ENCODE peak calls at places on chromosomes 13 and 19, in five cellular contexts. B is fibroblast of lung; K is psoas muscle; Q is CD8-positive, alpha-beta T cell; Y is adrenal gland. S is an unnamed sample.
A peak's percentile ranks its signal among the peaks of the same experiment; 100 is the strongest.

GRCh38 chr19:30450945-30451344 is 78.8 kb downstream of the ZNF536 start:
- DNase-seq in K (no peak), Q (no peak), Y (no peak), B (no peak), S (no peak)

GRCh38 chr19:29880498-29881081 is 61.4 kb upstream of the URI1 start:
- DNase-seq in B (no peak), Q (no peak), K (no peak), Y (no peak), S (no peak)

GRCh38 chr19:53485046-53486004 is 17.8 kb downstream of the ZNF813 start:
- DNase-seq in Q (no peak), B (no peak), Y (no peak), K (no peak), S (no peak)

GRCh38 chr19:31586282-31586681 is 237.0 kb upstream of the TSHZ3 start:
- DNase-seq in Q (no peak), Y (no peak), B (peak; percentile 82), K (no peak), S (no peak)

GRCh38 chr19:14146789-14147216 is 10.4 kb upstream of the ASF1B start:
- DNase-seq in B (peak; percentile 53), K (no peak), Q (no peak), Y (no peak), S (no peak)

GRCh38 chr13:21517576-21517975 is 58.5 kb upstream of the ZDHHC20 start:
- DNase-seq in Q (no peak), K (no peak), Y (no peak), B (no peak), S (no peak)

GRCh38 chr13:19071161-19071936 is 110.3 kb downstream of the TUBA3C start:
- DNase-seq in B (no peak), K (no peak), Y (no peak), Q (no peak), S (no peak)

GRCh38 chr13:114161644-114162532 is 17.2 kb upstream of the CFAP97D2 start:
- DNase-seq in Y (peak; percentile 45), Q (peak; percentile 57), K (peak; percentile 66), B (peak; percentile 49), S (no peak)

GRCh38 chr19:15836345-15836594 is 20.8 kb upstream of the OR10H1 start:
- DNase-seq in Q (no peak), K (no peak), Y (no peak), B (peak; percentile 10), S (no peak)

GRCh38 chr13:69683921-69684663 is 423.5 kb upstream of the ATXN8OS start:
- DNase-seq in K (no peak), B (no peak), Y (no peak), Q (no peak), S (peak; percentile 22)

GRCh38 chr13:66875264-66875663 is 354.9 kb downstream of the PCDH9 start:
- DNase-seq in B (no peak), Q (no peak), K (no peak), Y (no peak), S (no peak)

GRCh38 chr19:18850560-18851375 is 19.0 kb downstream of the UPF1 start:
- DNase-seq in Y (peak; percentile 64), B (no peak), K (no peak), Q (no peak), S (no peak)

DNA sequence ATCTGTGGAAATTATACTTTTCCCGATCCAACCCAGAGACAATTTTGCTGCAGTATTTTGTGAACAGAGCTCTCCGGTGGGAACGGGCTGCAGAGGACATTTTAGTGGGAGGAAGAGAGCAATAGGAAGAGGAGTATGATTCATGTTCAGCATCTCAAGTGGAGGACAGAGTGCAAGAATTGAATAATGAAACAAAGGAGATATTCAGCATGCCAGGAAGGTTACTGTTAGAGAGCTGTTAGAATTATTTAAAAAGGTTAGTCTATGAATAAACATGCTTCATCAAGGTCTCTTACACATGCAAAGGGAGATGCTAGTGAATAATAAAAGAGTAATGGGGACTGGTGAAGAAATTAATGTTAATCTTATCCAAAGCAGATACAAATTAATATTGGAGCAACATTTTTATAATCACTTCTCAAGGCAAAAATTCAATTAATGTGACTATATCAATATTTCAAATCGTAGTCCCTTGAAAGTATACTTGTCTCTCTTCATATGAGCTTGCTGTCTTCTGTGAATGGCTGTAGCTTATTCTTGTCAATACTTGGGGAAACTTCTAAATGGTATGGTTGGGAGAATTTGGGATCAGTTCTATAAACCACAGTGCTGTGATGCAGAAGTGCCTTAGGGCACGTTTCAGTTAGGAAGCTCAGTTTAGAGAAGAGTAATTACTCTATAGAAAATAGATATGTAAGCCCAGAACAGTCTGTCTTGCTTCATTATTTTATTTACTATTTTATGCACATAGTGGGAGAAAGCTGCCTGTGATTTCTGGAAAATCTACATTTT is 1165.8 kb downstream of the OLFM4 start:
- DNase-seq in Y (no peak), Q (no peak), K (no peak), B (no peak), S (no peak)
- H3K4me3 ChIP-seq in Y (no peak overlapping the region), Q (no peak overlapping the region), K (no peak overlapping the region), B (no peak overlapping the region), S (no peak overlapping the region)

GRCh38 chr13:76711515-76712182 is 174.6 kb downstream of the KCTD12 start:
- DNase-seq in K (no peak), B (peak; percentile 93), Y (peak; percentile 46), Q (no peak), S (no peak)
- H3K4me1 ChIP-seq in K (no peaks in the 10 kb centered on the region), B (peaks cover 12% of the 10 kb centered on the region), Y (peaks cover 18% of the 10 kb centered on the region), Q (no peaks in the 10 kb centered on the region), S (peaks cover 8% of the 10 kb centered on the region)

DNA sequence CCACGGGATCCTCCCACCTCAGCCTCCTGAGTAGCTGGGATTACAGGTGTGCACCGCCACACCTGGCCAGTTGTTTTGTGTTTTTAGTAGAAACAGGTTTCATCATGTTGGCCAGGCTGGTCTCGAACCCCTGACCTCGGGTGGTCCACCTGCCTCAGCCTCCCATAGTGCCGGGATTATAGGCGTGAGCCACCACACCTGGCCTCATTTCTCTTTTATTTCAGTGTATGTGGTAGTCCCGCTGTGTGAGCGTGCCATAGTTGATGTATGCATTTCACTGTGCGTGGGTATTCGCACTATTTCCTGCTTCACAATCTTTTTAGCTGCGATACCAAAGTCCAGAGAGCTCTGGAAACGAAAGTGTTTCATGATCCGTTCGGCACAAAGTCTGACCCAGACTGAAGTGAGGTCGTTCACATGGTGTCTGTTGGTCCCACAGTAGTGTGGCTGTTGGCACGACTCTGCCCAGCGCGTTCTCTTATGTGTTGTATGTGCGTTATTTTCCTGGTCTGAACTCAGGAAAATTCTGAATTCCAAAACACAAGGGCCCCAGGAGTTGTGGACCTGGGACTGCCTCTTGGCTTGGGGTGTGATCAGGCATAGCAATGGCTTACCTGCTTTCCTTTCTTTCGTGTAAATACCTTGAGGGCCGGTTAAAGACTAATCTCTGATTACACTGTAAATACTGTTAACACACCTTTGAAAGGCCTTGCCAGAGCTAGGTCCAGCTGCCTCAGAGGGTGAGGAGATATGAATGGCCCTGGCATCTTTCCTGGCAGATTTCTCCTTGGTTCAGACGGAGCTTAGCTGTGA is 8.6 kb downstream of the EPN1 start:
- DNase-seq in K (no peak), Q (no peak), B (no peak), Y (no peak), S (no peak)
- H3K4me3 ChIP-seq in K (no peak overlapping the region), Q (no peak overlapping the region), B (no peak overlapping the region), Y (no peak overlapping the region), S (no peak overlapping the region)

DNA sequence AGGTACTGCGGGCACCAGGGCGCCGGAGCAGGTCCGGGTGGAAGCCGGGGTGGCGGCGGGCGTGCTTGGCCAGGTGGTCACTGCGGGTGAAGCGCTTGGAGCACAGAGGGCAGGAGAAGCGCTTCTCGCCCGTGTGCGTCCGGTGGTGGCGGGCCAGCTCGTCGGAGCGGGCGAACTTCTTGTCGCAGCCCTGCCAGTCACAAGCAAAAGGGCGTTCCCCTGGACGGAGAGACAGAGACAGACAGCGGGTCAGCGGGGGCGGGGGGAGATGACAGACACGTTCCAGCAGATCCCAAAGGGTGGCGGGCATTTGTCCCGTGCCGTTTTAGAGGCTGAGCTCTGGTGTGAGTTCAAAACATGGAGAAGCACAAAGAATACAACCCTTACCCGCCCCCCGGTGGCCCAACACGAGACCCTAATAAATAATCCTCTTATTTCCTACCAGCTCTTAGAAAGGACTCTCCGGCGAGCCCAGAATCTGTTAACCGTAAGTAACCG is 6.3 kb upstream of the REXO1 start:
- DNase-seq in Y (peak; percentile 70), K (no peak), Q (no peak), B (no peak), S (peak; percentile 80)
- H3K4me1 ChIP-seq in Y (peaks cover 63% of the 10 kb centered on the region), K (peaks cover 30% of the 10 kb centered on the region), Q (peaks cover 84% of the 10 kb centered on the region), B (peaks cover 38% of the 10 kb centered on the region), S (peaks cover 40% of the 10 kb centered on the region)